ENCODE peak calls at places on chromosomes 3 and 15, in ten cellular contexts. B is activated CD8-positive, alpha-beta memory T cell treated with anti-CD3 and anti-CD28 coated beads for 48 hours; O is germinal center; Q is astrocyte; G is NCI-H1694 treated with DMSO at 0.1 percent for 48 hours; W is AG08396; T is NCI-H2029 treated with DMSO at 0.1 percent for 48 hours; U is A549; K is left lung; H is iPS DF 19.7. F is an unnamed sample.
A peak's percentile ranks its signal among the peaks of the same experiment; 100 is the strongest.

GRCh38 chr3:78912217-78912616 is 855.6 kb downstream of the ROBO1 start:
- DNase-seq in B (no peak), O (no peak), Q (no peak), G (peak; percentile 37), W (no peak), T (no peak), U (no peak), K (no peak), H (no peak), F (no peak)

GRCh38 chr15:66737243-66738010 is 35.4 kb downstream of the SMAD6 start:
- DNase-seq in B (no peak), O (no peak), Q (no peak), G (no peak), W (no peak), T (no peak), U (no peak), K (no peak), H (no peak), F (no peak)

GRCh38 chr15:45134046-45134445 is 4.3 kb downstream of the DUOX1 start:
- DNase-seq in B (no peak), O (no peak), Q (no peak), G (no peak), W (no peak), T (no peak), U (no peak), K (no peak), H (no peak), F (no peak)

GRCh38 chr3:25088284-25088683 is 339.8 kb upstream of the RARB start:
- DNase-seq in B (no peak), O (no peak), Q (no peak), G (no peak), W (no peak), T (no peak), U (no peak), K (no peak), H (no peak), F (no peak)

GRCh38 chr3:56825579-56826438 is 24.1 kb upstream of the ARHGEF3 start:
- DNase-seq in B (no peak), O (no peak), Q (no peak), G (no peak), W (no peak), T (no peak), U (no peak), K (no peak), H (no peak), F (no peak)

GRCh38 chr3:120622870-120623718 is 27.0 kb downstream of the NDUFB4 start:
- DNase-seq in B (no peak), O (no peak), Q (peak; percentile 57), G (no peak), W (no peak), T (no peak), U (peak; percentile 48), K (peak; percentile 34), H (no peak), F (peak; percentile 35)

GRCh38 chr15:69328739-69329138 is 30.0 kb downstream of the PAQR5 start:
- DNase-seq in B (no peak), O (no peak), Q (no peak), G (no peak), W (no peak), T (no peak), U (no peak), K (no peak), H (no peak), F (no peak)

GRCh38 chr3:71444028-71444860 is 139.3 kb downstream of the FOXP1 start:
- DNase-seq in B (no peak), O (peak; percentile 71), Q (peak; percentile 84), G (no peak), W (peak; percentile 71), T (no peak), U (no peak), K (peak; percentile 81), H (no peak), F (no peak)

GRCh38 chr3:13192471-13193213 is 119.4 kb upstream of the IQSEC1 start:
- DNase-seq in B (no peak), O (no peak), Q (no peak), G (no peak), W (peak; percentile 55), T (no peak), U (peak; percentile 67), K (peak; percentile 41), H (no peak), F (peak; percentile 41)

GRCh38 chr15:79028411-79028964 is 62.1 kb downstream of the RASGRF1 start:
- DNase-seq in B (no peak), O (peak; percentile 62), Q (no peak), G (peak; percentile 25), W (peak; percentile 58), T (no peak), U (peak; percentile 54), K (no peak), H (no peak), F (peak; percentile 46)

GRCh38 chr3:48661501-48662139 is 1.1 kb downstream of the CELSR3 start:
- DNase-seq in B (peak; percentile 72), O (peak; percentile 89), Q (peak; percentile 11), G (no peak), W (peak; percentile 92), T (no peak), U (peak; percentile 35), K (peak; percentile 89), H (no peak), F (no peak)

GRCh38 chr3:183980408-183980807 is 37.3 kb downstream of the ABCC5 start:
- DNase-seq in B (no peak), O (no peak), Q (no peak), G (peak; percentile 41), W (no peak), T (no peak), U (no peak), K (no peak), H (no peak), F (no peak)

GRCh38 chr3:128342701-128343180 is 123.9 kb downstream of the DNAJB8 start:
- DNase-seq in B (no peak), O (no peak), Q (no peak), G (no peak), W (no peak), T (no peak), U (no peak), K (peak; percentile 65), H (no peak), F (no peak)

GRCh38 chr15:81511160-81511559 is 137.1 kb upstream of the TMC3 start:
- DNase-seq in B (no peak), O (no peak), Q (peak; percentile 80), G (no peak), W (no peak), T (no peak), U (no peak), K (no peak), H (no peak), F (no peak)

GRCh38 chr3:196186661-196187573 is 24.3 kb downstream of the ZDHHC19 start:
- DNase-seq in B (no peak), O (peak; percentile 49), Q (no peak), G (peak; percentile 54), W (no peak), T (no peak), U (no peak), K (no peak), H (no peak), F (no peak)

GRCh38 chr3:182954553-182954952 is 25.8 kb downstream of the DCUN1D1 start:
- DNase-seq in B (no peak), O (no peak), Q (peak; percentile 8), G (no peak), W (no peak), T (no peak), U (no peak), K (no peak), H (no peak), F (no peak)

GRCh38 chr3:135329479-135329878 is 534.4 kb downstream of the EPHB1 start:
- DNase-seq in B (no peak), O (no peak), Q (no peak), G (no peak), W (no peak), T (peak; percentile 85), U (no peak), K (no peak), H (no peak), F (no peak)

GRCh38 chr15:88243895-88244787 is 12.4 kb downstream of the NTRK3 start:
- DNase-seq in B (no peak), O (peak; percentile 54), Q (no peak), G (peak; percentile 24), W (peak; percentile 34), T (no peak), U (peak; percentile 59), K (no peak), H (no peak), F (no peak)

GRCh38 chr3:15241341-15241740 is 35.3 kb downstream of the CAPN7 start:
- DNase-seq in B (no peak), O (peak; percentile 71), Q (no peak), G (peak; percentile 1), W (no peak), T (no peak), U (peak; percentile 28), K (no peak), H (no peak), F (peak; percentile 21)

GRCh38 chr3:57184516-57184915 is 15.3 kb downstream of the HESX1 start:
- DNase-seq in B (no peak), O (no peak), Q (no peak), G (no peak), W (no peak), T (no peak), U (no peak), K (no peak), H (no peak), F (no peak)

GRCh38 chr3:184259878-184260570 is 1.3 kb downstream of the CAMK2N2 start:
- DNase-seq in B (no peak), O (peak; percentile 75), Q (no peak), G (no peak), W (peak; percentile 87), T (no peak), U (peak; percentile 62), K (peak; percentile 85), H (no peak), F (peak; percentile 34)

GRCh38 chr3:99789322-99789721 is 28.3 kb upstream of the CMSS1 start:
- DNase-seq in B (no peak), O (peak; percentile 14), Q (peak; percentile 44), G (peak; percentile 22), W (peak; percentile 60), T (no peak), U (peak; percentile 33), K (no peak), H (no peak), F (no peak)

F was measured in SW 1271.